ENCODE peak calls at places on chromosomes 11 and 22, in six cellular contexts. R is HTR-8/SVneo; Q is CD8-positive, alpha-beta memory T cell; P is GM18507; F is germinal center; M is AG10803. A is an unnamed sample.

GRCh38 chr22:40654522-40655167 is 18.1 kb upstream of the MRTFA start:
- DNase-seq in R (peak), P (no peak), Q (no peak), M (peak), F (no peak), A (peak)

GRCh38 chr11:123525511-123525918 is 95.4 kb downstream of the GRAMD1B start:
- DNase-seq in R (no peak), M (peak), F (no peak), P (no peak), Q (no peak), A (no peak)

GRCh38 chr11:57353024-57353423 is 14.9 kb downstream of the P2RX3 start:
- DNase-seq in F (no peak), P (no peak), R (no peak), M (no peak), Q (no peak), A (no peak)

GRCh38 chr11:118889796-118890195 is 6.1 kb downstream of the CXCR5 start:
- DNase-seq in P (no peak), Q (no peak), R (no peak), M (peak), F (no peak), A (no peak)

GRCh38 chr11:132028380-132029240 is 658.2 kb downstream of the NTM start:
- DNase-seq in Q (no peak), P (no peak), R (no peak), M (peak), F (no peak), A (peak)

GRCh38 chr22:40123387-40123786 is 54.3 kb upstream of the TNRC6B start:
- DNase-seq in P (no peak), M (no peak), Q (no peak), F (no peak), R (no peak), A (no peak)

GRCh38 chr11:116736763-116737162 is 36.0 kb downstream of the BUD13 start:
- DNase-seq in P (no peak), R (no peak), Q (no peak), F (no peak), M (no peak), A (no peak)

GRCh38 chr11:119481667-119482400 is 58.9 kb upstream of the THY1 start:
- DNase-seq in P (no peak), F (no peak), R (no peak), M (no peak), Q (no peak), A (no peak)

GRCh38 chr22:28674121-28674563 is 5.5 kb downstream of the TTC28 start:
- DNase-seq in M (peak), P (peak), Q (peak), F (peak), R (peak), A (no peak)

GRCh38 chr11:109971184-109971523 is 122.0 kb upstream of the ZC3H12C start:
- DNase-seq in P (no peak), Q (no peak), F (no peak), R (peak), M (peak), A (no peak)

GRCh38 chr11:118623291-118623655 is 15.9 kb downstream of the PHLDB1 start:
- DNase-seq in F (no peak), M (peak), R (peak), P (no peak), Q (no peak), A (peak)

GRCh38 chr11:13260963-13261599 is 16.5 kb upstream of the BMAL1 start:
- DNase-seq in P (no peak), F (no peak), M (peak), R (no peak), Q (no peak), A (peak)

GRCh38 chr22:45270095-45271020 is 14.4 kb upstream of the UPK3A start:
- DNase-seq in M (no peak), Q (no peak), P (no peak), F (no peak), R (no peak), A (no peak)

GRCh38 chr11:61791737-61792309 is 576 bp downstream of the TMEM258 start:
- DNase-seq in R (peak), F (no peak), P (no peak), Q (peak), M (peak), A (peak)

GRCh38 chr22:33076368-33076767 is 18.2 kb upstream of the SYN3 start:
- DNase-seq in R (no peak), Q (no peak), M (no peak), P (no peak), F (no peak), A (no peak)

GRCh38 chr11:93775289-93775688 is 8.8 kb upstream of the MED17 start:
- DNase-seq in Q (no peak), F (peak), R (no peak), P (no peak), M (no peak), A (no peak)

GRCh38 chr11:61956191-61957027 is 6.3 kb downstream of the BEST1 start:
- DNase-seq in F (no peak), M (no peak), Q (no peak), R (no peak), P (no peak), A (no peak)

GRCh38 chr11:11668293-11668692 is 46.5 kb upstream of the GALNT18 start:
- DNase-seq in M (no peak), R (no peak), F (no peak), P (no peak), Q (no peak), A (no peak)

GRCh38 chr11:129249351-129249750 is 57.2 kb upstream of the ARHGAP32 start:
- DNase-seq in M (peak), Q (no peak), R (no peak), F (no peak), P (no peak), A (peak)

GRCh38 chr11:64563966-64564365 is 27.1 kb upstream of the SLC22A12 start:
- DNase-seq in Q (no peak), M (no peak), F (no peak), R (no peak), P (no peak), A (no peak)

GRCh38 chr11:121844016-121844415 is 272.0 kb downstream of the BLID start:
- DNase-seq in M (no peak), P (no peak), F (no peak), R (no peak), Q (no peak), A (no peak)

GRCh38 chr22:46971141-46971775 is 208.8 kb downstream of the TBC1D22A start:
- DNase-seq in M (no peak), Q (no peak), P (no peak), F (peak), R (no peak), A (no peak)

A was measured in RWPE1.